ENCODE peak calls at places on chromosomes 7 and 10, in ten cellular contexts. W, F, V, I, G, S, J, Z, R and Q are unnamed samples.

GRCh38 chr7:44706788-44707557 is 41.7 kb upstream of the ZMIZ2 start:
- DNase-seq in W (no peak), F (no peak), V (no peak), I (peak), G (no peak), S (no peak), J (no peak), Z (no peak), R (no peak), Q (no peak)

GRCh38 chr7:85341121-85341520 is 154.3 kb upstream of the SEMA3D start:
- DNase-seq in W (no peak), F (no peak), V (no peak), I (no peak), G (no peak), S (no peak), J (no peak), Z (no peak), R (no peak), Q (no peak)

GRCh38 chr7:81882086-81882485 is 112.2 kb upstream of the HGF start:
- DNase-seq in W (peak), F (no peak), V (no peak), I (no peak), G (no peak), S (no peak), J (no peak), Z (no peak), R (no peak), Q (no peak)

GRCh38 chr10:78302739-78302988 is 269.0 kb downstream of the RPS24 start:
- DNase-seq in W (no peak), F (no peak), V (no peak), I (no peak), G (no peak), S (no peak), J (no peak), Z (no peak), R (no peak), Q (no peak)

GRCh38 chr7:30164567-30164966 is 29.8 kb downstream of the MTURN start:
- DNase-seq in W (peak), F (no peak), V (peak), I (no peak), G (peak), S (no peak), J (no peak), Z (no peak), R (no peak), Q (no peak)

GRCh38 chr7:147541261-147541660 is 1049.3 kb upstream of the C7orf33 start:
- DNase-seq in W (no peak), F (no peak), V (no peak), I (no peak), G (no peak), S (no peak), J (no peak), Z (no peak), R (no peak), Q (no peak)

GRCh38 chr10:14658331-14659122 is 116.2 kb downstream of the FAM107B start:
- DNase-seq in W (no peak), F (no peak), V (peak), I (no peak), G (peak), S (no peak), J (no peak), Z (no peak), R (no peak), Q (no peak)

GRCh38 chr7:129882531-129882930 is 70.2 kb downstream of the UBE2H start:
- DNase-seq in W (no peak), F (no peak), V (no peak), I (no peak), G (no peak), S (no peak), J (no peak), Z (no peak), R (no peak), Q (no peak)

GRCh38 chr10:85784792-85785191 is 581.8 kb downstream of the GRID1 start:
- DNase-seq in W (no peak), F (no peak), V (no peak), I (no peak), G (no peak), S (no peak), J (no peak), Z (no peak), R (no peak), Q (no peak)

GRCh38 chr10:53331460-53331859 is 558.9 kb upstream of the MBL2 start:
- DNase-seq in W (no peak), F (no peak), V (no peak), I (no peak), G (no peak), S (no peak), J (no peak), Z (no peak), R (no peak), Q (no peak)

GRCh38 chr10:122780391-122780790 is 65.3 kb downstream of the CUZD1 start:
- DNase-seq in W (peak), F (no peak), V (no peak), I (no peak), G (peak), S (no peak), J (no peak), Z (no peak), R (no peak), Q (no peak)

GRCh38 chr7:84216477-84216876 is 21.9 kb upstream of the SEMA3A start:
- DNase-seq in W (no peak), F (no peak), V (no peak), I (no peak), G (no peak), S (no peak), J (no peak), Z (no peak), R (no peak), Q (no peak)

GRCh38 chr7:10974717-10975032 is 1.0 kb downstream of the PHF14 start:
- DNase-seq in W (no peak), F (no peak), V (no peak), I (no peak), G (no peak), S (no peak), J (no peak), Z (no peak), R (no peak), Q (no peak)

GRCh38 chr7:74280985-74281384 is 8.2 kb upstream of the CLIP2 start:
- DNase-seq in W (no peak), F (no peak), V (no peak), I (no peak), G (no peak), S (no peak), J (no peak), Z (no peak), R (no peak), Q (no peak)

GRCh38 chr7:30143748-30144251 is 9.0 kb downstream of the MTURN start:
- DNase-seq in W (no peak), F (no peak), V (no peak), I (no peak), G (no peak), S (no peak), J (no peak), Z (no peak), R (peak), Q (no peak)

GRCh38 chr7:134826105-134826504 is 46.7 kb downstream of the CALD1 start:
- DNase-seq in W (no peak), F (no peak), V (no peak), I (no peak), G (no peak), S (no peak), J (no peak), Z (no peak), R (no peak), Q (no peak)

GRCh38 chr7:116953372-116953726 is at the start of gene ST7:
- DNase-seq in W (peak), F (peak), V (peak), I (peak), G (peak), S (no peak), J (peak), Z (peak), R (peak), Q (peak)
- TF ChIP-seq POLR2A in W (no peak), F (no peak), V (peak), I (no peak), G (peak), S (no peak), J (peak), Z (no peak), R (no peak), Q (peak)

DNA sequence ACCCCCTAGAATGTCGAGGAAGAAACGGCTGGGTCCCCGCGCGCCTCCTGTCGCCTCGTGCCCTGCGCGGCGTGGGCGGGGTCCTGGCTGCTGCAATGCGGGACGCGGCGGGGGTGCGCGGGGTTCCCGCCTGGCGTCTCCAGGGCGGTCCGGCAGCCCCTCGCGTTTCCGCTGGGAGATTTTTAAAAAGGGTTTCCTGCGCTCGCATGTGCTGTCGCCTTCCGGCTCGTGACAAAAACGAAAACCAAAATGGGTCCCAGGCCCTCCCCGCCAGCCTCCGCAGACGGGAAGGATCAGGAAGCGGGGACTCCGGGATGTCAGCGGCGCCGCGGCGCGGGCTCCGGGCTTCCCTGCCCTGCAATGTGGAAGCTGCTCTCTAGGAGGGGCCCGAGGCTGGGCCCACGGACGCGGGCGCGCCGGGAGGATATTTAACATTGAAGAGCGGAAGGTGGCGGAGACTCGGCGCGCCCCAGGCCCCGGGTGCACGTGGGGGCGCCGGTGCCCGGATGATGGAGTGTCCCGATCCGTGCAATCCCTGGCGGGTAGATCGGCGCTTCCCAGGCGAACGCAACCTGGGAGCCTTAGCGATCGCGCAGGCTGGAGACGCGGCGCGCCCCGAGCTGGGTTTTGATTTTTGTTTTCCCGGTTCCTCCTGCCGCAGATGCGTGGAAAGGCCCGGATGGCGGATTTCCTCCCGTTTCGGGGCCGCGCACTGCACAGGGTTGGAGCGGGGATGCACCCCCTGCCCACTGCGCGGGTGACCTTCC is 1.0 kb downstream of the PFKP start:
- DNase-seq in W (peak), F (peak), V (peak), I (peak), G (peak), S (no peak), J (peak), Z (peak), R (peak), Q (peak)
- TF ChIP-seq POLR2A in W (no peak), F (no peak), V (no peak), I (no peak), G (no peak), S (no peak), J (no peak), Z (no peak), R (no peak), Q (no peak)

DNA sequence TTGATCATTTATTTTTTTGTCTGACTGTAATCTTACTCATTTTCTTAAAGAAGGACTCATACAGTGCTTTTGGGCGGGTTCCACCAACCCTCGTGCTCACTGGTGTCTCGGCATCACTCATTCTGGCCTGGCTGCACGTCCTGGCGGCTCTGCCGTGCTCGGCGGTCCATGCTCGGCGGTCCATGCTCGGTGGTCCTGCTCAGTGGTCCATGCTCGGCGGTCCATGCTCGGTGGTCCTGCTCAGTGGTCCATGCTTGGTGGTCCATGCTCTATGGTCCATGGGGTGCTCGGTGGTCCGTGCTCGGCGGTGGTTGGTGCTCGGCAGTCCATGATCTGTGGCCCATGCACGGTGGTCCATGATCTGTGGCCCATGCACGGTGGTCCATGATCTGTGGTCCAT is 72.5 kb downstream of the WDR37 start:
- DNase-seq in W (no peak), F (peak), V (no peak), I (peak), G (no peak), S (no peak), J (no peak), Z (no peak), R (no peak), Q (no peak)
- TF ChIP-seq POLR2A in W (no peak), F (no peak), V (no peak), I (no peak), G (no peak), S (no peak), J (no peak), Z (no peak), R (no peak), Q (no peak)

GRCh38 chr7:105531797-105532671 is at the start of gene RINT1:
- DNase-seq in W (peak), F (peak), V (peak), I (peak), G (peak), S (peak), J (peak), Z (peak), R (peak), Q (peak)
- TF ChIP-seq POLR2A in W (peak), F (peak), V (peak), I (peak), G (peak), S (peak), J (peak), Z (peak), R (peak), Q (peak)

GRCh38 chr10:79380125-79380917 is 33.1 kb downstream of the PPIF start:
- DNase-seq in W (no peak), F (no peak), V (no peak), I (no peak), G (no peak), S (peak), J (no peak), Z (peak), R (peak), Q (no peak)
- TF ChIP-seq POLR2A in W (no peak), F (no peak), V (no peak), I (no peak), G (no peak), S (no peak), J (no peak), Z (no peak), R (no peak), Q (no peak)

DNA sequence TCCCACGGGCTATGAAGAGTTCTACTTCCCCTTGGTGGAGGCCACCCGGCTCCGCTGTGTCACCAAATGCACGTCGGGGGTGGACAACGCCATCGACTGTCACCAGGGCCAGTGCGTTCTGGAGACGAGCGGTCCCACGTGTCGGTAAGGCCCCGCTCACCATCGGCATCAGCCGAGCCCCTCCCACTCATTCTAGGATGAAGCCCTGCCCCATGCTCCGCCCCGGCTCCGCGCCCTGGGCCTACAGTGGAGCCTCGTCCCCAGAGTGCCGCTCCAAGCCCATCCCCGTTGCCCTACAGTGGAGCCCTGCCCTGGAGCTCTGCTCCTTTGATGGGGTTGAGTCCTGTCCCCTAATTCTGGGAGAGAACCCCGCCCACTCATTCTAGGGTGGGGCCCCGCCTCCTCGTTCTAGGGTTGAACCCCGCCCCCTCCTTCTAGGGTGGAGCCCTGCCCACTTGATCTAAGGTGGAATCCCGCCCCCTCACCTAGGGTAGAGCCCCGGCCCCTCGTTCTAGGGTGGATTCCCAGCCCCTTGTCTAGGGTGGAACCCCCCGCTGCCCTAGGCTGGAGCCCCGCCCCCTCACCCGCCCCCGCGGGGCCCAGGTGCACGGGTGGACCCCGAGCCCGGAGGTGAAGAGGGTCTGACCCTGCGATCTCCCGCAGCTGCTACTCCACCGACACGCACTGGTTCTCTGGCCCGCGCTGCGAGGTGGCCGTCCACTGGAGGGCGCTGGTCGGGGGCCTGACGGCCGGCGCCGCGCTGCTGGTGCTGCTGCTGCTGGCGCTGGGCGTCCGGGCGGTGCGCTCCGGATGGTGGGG is 3.4 kb upstream of the MUC12 start:
- DNase-seq in W (peak), F (peak), V (peak), I (peak), G (peak), S (peak), J (peak), Z (peak), R (peak), Q (peak)
- TF ChIP-seq POLR2A in W (no peak), F (no peak), V (no peak), I (no peak), G (no peak), S (no peak), J (no peak), Z (no peak), R (no peak), Q (no peak)

GRCh38 chr7:1004018-1004880 is 21.3 kb downstream of the CYP2W1 start:
- DNase-seq in W (no peak), F (no peak), V (no peak), I (peak), G (no peak), S (no peak), J (no peak), Z (no peak), R (no peak), Q (no peak)
- TF ChIP-seq POLR2A in W (no peak), F (no peak), V (no peak), I (no peak), G (no peak), S (no peak), J (no peak), Z (no peak), R (no peak), Q (no peak)